ENCODE peak calls at places on chromosomes 2 and 18, in seven cellular contexts. One of them, this sample, is unnamed.

GRCh38 chr2:234964631-234965461 is 13.0 kb downstream of the SH3BP4 start:
- DNase-seq in astrocyte of the spinal cord: no peak
- DNase-seq in H1: no peak
- DNase-seq in heart left ventricle: no peak
- DNase-seq in stimulated activated naive CD4-positive, alpha-beta T cell: no peak
- DNase-seq in head of caudate nucleus: peak
- DNase-seq in sigmoid colon: peak
- DNase-seq in this sample: no peak

GRCh38 chr2:191350826-191351225 is 105.6 kb downstream of the MYO1B start:
- DNase-seq in astrocyte of the spinal cord: peak
- DNase-seq in H1: no peak
- DNase-seq in heart left ventricle: no peak
- DNase-seq in stimulated activated naive CD4-positive, alpha-beta T cell: no peak
- DNase-seq in head of caudate nucleus: no peak
- DNase-seq in sigmoid colon: no peak
- DNase-seq in this sample: no peak

GRCh38 chr18:21327101-21327500 is 85.1 kb downstream of the GREB1L start:
- DNase-seq in astrocyte of the spinal cord: no peak
- DNase-seq in H1: no peak
- DNase-seq in heart left ventricle: no peak
- DNase-seq in stimulated activated naive CD4-positive, alpha-beta T cell: no peak
- DNase-seq in head of caudate nucleus: no peak
- DNase-seq in sigmoid colon: no peak
- DNase-seq in this sample: no peak

GRCh38 chr2:180122874-180123273 is 115.8 kb upstream of the CWC22 start:
- DNase-seq in astrocyte of the spinal cord: peak
- DNase-seq in H1: no peak
- DNase-seq in heart left ventricle: no peak
- DNase-seq in stimulated activated naive CD4-positive, alpha-beta T cell: no peak
- DNase-seq in head of caudate nucleus: no peak
- DNase-seq in sigmoid colon: no peak
- DNase-seq in this sample: no peak

GRCh38 chr2:54597153-54597827 is 126.2 kb upstream of the EML6 start:
- DNase-seq in astrocyte of the spinal cord: peak
- DNase-seq in H1: no peak
- DNase-seq in heart left ventricle: peak
- DNase-seq in stimulated activated naive CD4-positive, alpha-beta T cell: no peak
- DNase-seq in head of caudate nucleus: no peak
- DNase-seq in sigmoid colon: peak
- DNase-seq in this sample: no peak

GRCh38 chr18:31609886-31610646 is 18.4 kb downstream of the TTR start:
- DNase-seq in astrocyte of the spinal cord: no peak
- DNase-seq in H1: no peak
- DNase-seq in heart left ventricle: no peak
- DNase-seq in stimulated activated naive CD4-positive, alpha-beta T cell: no peak
- DNase-seq in head of caudate nucleus: no peak
- DNase-seq in sigmoid colon: no peak
- DNase-seq in this sample: no peak

GRCh38 chr2:231699006-231699405 is 9.3 kb upstream of the PTMA start:
- DNase-seq in astrocyte of the spinal cord: peak
- DNase-seq in H1: no peak
- DNase-seq in heart left ventricle: peak
- DNase-seq in stimulated activated naive CD4-positive, alpha-beta T cell: no peak
- DNase-seq in head of caudate nucleus: peak
- DNase-seq in sigmoid colon: peak
- DNase-seq in this sample: no peak

GRCh38 chr2:226487573-226487972 is 312.0 kb downstream of the IRS1 start:
- DNase-seq in astrocyte of the spinal cord: no peak
- DNase-seq in H1: no peak
- DNase-seq in heart left ventricle: no peak
- DNase-seq in stimulated activated naive CD4-positive, alpha-beta T cell: no peak
- DNase-seq in head of caudate nucleus: no peak
- DNase-seq in sigmoid colon: no peak
- DNase-seq in this sample: no peak

GRCh38 chr18:41338341-41338740 is 616.7 kb upstream of the PIK3C3 start:
- DNase-seq in astrocyte of the spinal cord: no peak
- DNase-seq in H1: no peak
- DNase-seq in heart left ventricle: no peak
- DNase-seq in stimulated activated naive CD4-positive, alpha-beta T cell: no peak
- DNase-seq in head of caudate nucleus: no peak
- DNase-seq in sigmoid colon: no peak
- DNase-seq in this sample: no peak

GRCh38 chr18:51054764-51055163 is 24.8 kb downstream of the SMAD4 start:
- DNase-seq in astrocyte of the spinal cord: peak
- DNase-seq in H1: no peak
- DNase-seq in heart left ventricle: no peak
- DNase-seq in stimulated activated naive CD4-positive, alpha-beta T cell: no peak
- DNase-seq in head of caudate nucleus: no peak
- DNase-seq in sigmoid colon: no peak
- DNase-seq in this sample: no peak

GRCh38 chr2:102489646-102490045 is 16.6 kb downstream of the SLC9A4 start:
- DNase-seq in astrocyte of the spinal cord: no peak
- DNase-seq in H1: no peak
- DNase-seq in heart left ventricle: no peak
- DNase-seq in stimulated activated naive CD4-positive, alpha-beta T cell: no peak
- DNase-seq in head of caudate nucleus: no peak
- DNase-seq in sigmoid colon: no peak
- DNase-seq in this sample: no peak

GRCh38 chr2:57207191-57207590 is 839.4 kb upstream of the VRK2 start:
- DNase-seq in astrocyte of the spinal cord: no peak
- DNase-seq in H1: no peak
- DNase-seq in heart left ventricle: no peak
- DNase-seq in stimulated activated naive CD4-positive, alpha-beta T cell: no peak
- DNase-seq in head of caudate nucleus: no peak
- DNase-seq in sigmoid colon: no peak
- DNase-seq in this sample: no peak

GRCh38 chr2:158998486-158999248 is 30.2 kb downstream of the TANC1 start:
- DNase-seq in astrocyte of the spinal cord: peak
- DNase-seq in H1: no peak
- DNase-seq in heart left ventricle: no peak
- DNase-seq in stimulated activated naive CD4-positive, alpha-beta T cell: no peak
- DNase-seq in head of caudate nucleus: peak
- DNase-seq in sigmoid colon: no peak
- DNase-seq in this sample: peak

GRCh38 chr18:9087144-9087543 is 15.4 kb upstream of the NDUFV2 start:
- DNase-seq in astrocyte of the spinal cord: no peak
- DNase-seq in H1: no peak
- DNase-seq in heart left ventricle: no peak
- DNase-seq in stimulated activated naive CD4-positive, alpha-beta T cell: no peak
- DNase-seq in head of caudate nucleus: no peak
- DNase-seq in sigmoid colon: no peak
- DNase-seq in this sample: no peak